ENCODE peak calls at places on chromosomes 1 and 21, in four cellular contexts. N is fibroblast of lung; G is psoas muscle; A is CD8-positive, alpha-beta T cell. T is an unnamed sample.

GRCh38 chr1:41432481-41433280 is 51.8 kb downstream of the EDN2 start:
- DNase-seq in N (peak; percentile 91), G (peak; percentile 93), A (peak; percentile 54), T (peak; percentile 34)

GRCh38 chr1:232912845-232913580 is 37.4 kb upstream of the NTPCR start:
- DNase-seq in N (no peak), G (no peak), A (no peak), T (no peak)

GRCh38 chr1:20395255-20395654 is 90.8 kb downstream of the CAMK2N1 start:
- DNase-seq in N (no peak), G (no peak), A (no peak), T (no peak)

GRCh38 chr1:110765640-110766335 is 91.0 kb upstream of the KCNA3 start:
- DNase-seq in N (peak; percentile 26), G (no peak), A (peak; percentile 40), T (peak; percentile 39)

GRCh38 chr1:78334114-78334513 is 156.7 kb upstream of the PTGFR start:
- DNase-seq in N (no peak), G (no peak), A (no peak), T (no peak)

GRCh38 chr1:232221790-232222499 is 408.0 kb downstream of the SIPA1L2 start:
- DNase-seq in N (peak; percentile 77), G (no peak), A (no peak), T (no peak)

GRCh38 chr1:27405074-27405473 is 12.7 kb downstream of the GPR3 start:
- DNase-seq in N (peak; percentile 88), G (peak; percentile 55), A (no peak), T (no peak)

GRCh38 chr1:16367968-16368910 is 1.2 kb downstream of the SZRD1 start:
- DNase-seq in N (peak; percentile 70), G (no peak), A (no peak), T (no peak)

GRCh38 chr21:27734146-27734545 is 767.3 kb upstream of the ADAMTS5 start:
- DNase-seq in N (peak; percentile 64), G (no peak), A (no peak), T (no peak)

GRCh38 chr1:85502625-85503083 is 37.7 kb upstream of the DDAH1 start:
- DNase-seq in N (peak; percentile 65), G (peak; percentile 13), A (no peak), T (no peak)

GRCh38 chr21:38223893-38224540 is 32.8 kb upstream of the KCNJ15 start:
- DNase-seq in N (peak; percentile 40), G (no peak), A (no peak), T (no peak)

GRCh38 chr21:38228115-38228514 is 28.7 kb upstream of the KCNJ15 start:
- DNase-seq in N (no peak), G (no peak), A (no peak), T (no peak)

GRCh38 chr21:38221594-38221993 is 35.2 kb upstream of the KCNJ15 start:
- DNase-seq in N (no peak), G (no peak), A (no peak), T (no peak)

GRCh38 chr21:38229260-38229877 is 27.4 kb upstream of the KCNJ15 start:
- DNase-seq in N (no peak), G (no peak), A (no peak), T (no peak)

DNA sequence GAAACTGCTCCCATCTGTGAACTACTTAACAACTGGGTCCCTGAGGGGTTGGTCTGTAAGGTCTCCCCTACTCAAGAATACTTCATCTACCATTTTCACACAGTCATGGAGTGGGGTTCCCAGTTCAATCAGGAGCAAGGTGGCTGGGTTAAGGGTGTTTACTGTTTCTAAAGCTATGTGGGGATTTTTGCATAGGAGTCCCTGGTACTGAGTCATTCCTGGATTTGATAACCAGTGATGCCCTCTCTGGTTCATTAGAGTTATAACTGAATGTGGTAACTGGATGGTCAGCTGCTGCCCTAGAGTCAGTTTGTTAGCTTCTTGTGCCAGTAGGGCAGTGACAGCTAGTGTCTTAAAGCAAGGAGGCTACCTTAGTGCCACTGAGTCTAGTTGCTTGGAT is 29.4 kb upstream of the KCNJ15 start:
- DNase-seq in N (no peak), G (no peak), A (no peak), T (no peak)
- H3K9me3 ChIP-seq in N (no peaks in the 10 kb centered on the region), G (peaks cover 35% of the 10 kb centered on the region), A (peaks cover 12% of the 10 kb centered on the region), T (peaks cover 3% of the 10 kb centered on the region)

GRCh38 chr1:227723474-227723873 is 11.6 kb downstream of the JMJD4 start:
- DNase-seq in N (no peak), G (no peak), A (no peak), T (no peak)

GRCh38 chr1:227718932-227719331 is 16.2 kb downstream of the JMJD4 start:
- DNase-seq in N (no peak), G (no peak), A (no peak), T (no peak)
- H3K9me3 ChIP-seq in N (no peaks in the 10 kb centered on the region), G (peaks cover 5% of the 10 kb centered on the region), A (peaks cover 13% of the 10 kb centered on the region), T (peaks cover 10% of the 10 kb centered on the region)

GRCh38 chr1:5370321-5370720 is 621.9 kb downstream of the NPHP4 start:
- DNase-seq in N (no peak), G (no peak), A (no peak), T (no peak)
- H3K9me3 ChIP-seq in N (no peaks in the 10 kb centered on the region), G (no peaks in the 10 kb centered on the region), A (no peaks in the 10 kb centered on the region), T (no peaks in the 10 kb centered on the region)

DNA sequence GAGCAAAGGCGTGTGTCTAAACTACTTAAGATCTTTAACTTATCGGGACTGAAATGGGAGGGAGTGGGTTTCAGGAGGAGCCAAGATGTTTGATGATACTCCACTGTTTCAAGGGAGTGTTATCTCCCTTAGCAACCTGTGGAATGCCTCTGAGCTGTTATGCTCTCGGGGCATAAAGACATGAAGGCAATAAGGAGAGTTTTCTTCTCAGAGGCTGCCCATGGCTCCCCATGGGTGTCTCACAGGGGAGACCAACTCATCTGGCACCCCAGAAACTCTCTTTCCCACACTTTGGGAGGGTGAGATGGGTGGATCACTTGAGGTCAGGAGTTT is 130.0 kb downstream of the LIPI start:
- DNase-seq in N (no peak), G (no peak), A (no peak), T (no peak)
- H3K9me3 ChIP-seq in N (no peaks in the 10 kb centered on the region), G (no peaks in the 10 kb centered on the region), A (no peaks in the 10 kb centered on the region), T (no peaks in the 10 kb centered on the region)

GRCh38 chr1:246515390-246516005 is 8.4 kb upstream of the SMYD3 start:
- DNase-seq in N (no peak), G (no peak), A (no peak), T (no peak)
- H3K9me3 ChIP-seq in N (no peaks in the 10 kb centered on the region), G (peaks cover 26% of the 10 kb centered on the region), A (peaks cover 6% of the 10 kb centered on the region), T (no peaks in the 10 kb centered on the region)

T was measured in T-helper 17 cell.